ENCODE peak calls at places on chromosome 1, in five cellular contexts. I is CD8-positive, alpha-beta T cell; H is upper lobe of left lung; T is PC-3; R is heart left ventricle. X is an unnamed sample.

GRCh38 chr1:157369808-157370521 is 182.3 kb downstream of the FCRL5 start:
- DNase-seq in R (no peak), T (peak; percentile 88), I (peak; percentile 55), H (peak; percentile 37), X (no peak)

GRCh38 chr1:172818841-172819527 is 160.1 kb downstream of the FASLG start:
- DNase-seq in R (no peak), T (no peak), H (no peak), I (no peak), X (no peak)

GRCh38 chr1:218217040-218217439 is 68.1 kb upstream of the RRP15 start:
- DNase-seq in R (no peak), H (no peak), T (no peak), I (no peak), X (no peak)

GRCh38 chr1:231748744-231749143 is 122.2 kb downstream of the DISC1 start:
- DNase-seq in R (no peak), T (peak; percentile 10), H (no peak), I (no peak), X (no peak)

GRCh38 chr1:37274896-37275631 is 199.3 kb upstream of the ZC3H12A start:
- DNase-seq in I (no peak), H (no peak), R (no peak), T (no peak), X (no peak)

GRCh38 chr1:173134800-173135199 is 72.3 kb downstream of the TNFSF4 start:
- DNase-seq in H (peak; percentile 68), I (no peak), R (no peak), T (no peak), X (no peak)

GRCh38 chr1:175841613-175842234 is 98.3 kb upstream of the TNR start:
- DNase-seq in R (no peak), I (no peak), H (no peak), T (no peak), X (no peak)

GRCh38 chr1:160626560-160627342 is 20.1 kb downstream of the SLAMF1 start:
- DNase-seq in I (no peak), H (no peak), T (no peak), R (no peak), X (no peak)

GRCh38 chr1:165895451-165895871 is 68.0 kb downstream of the UCK2 start:
- DNase-seq in I (no peak), R (no peak), H (no peak), T (no peak), X (no peak)

GRCh38 chr1:47230692-47231313 is 1.2 kb downstream of the TAL1 start:
- DNase-seq in T (no peak), I (no peak), R (peak; percentile 63), H (no peak), X (no peak)

GRCh38 chr1:12556957-12557935 is 60.8 kb downstream of the DHRS3 start:
- DNase-seq in I (no peak), T (no peak), H (no peak), R (no peak), X (no peak)

GRCh38 chr1:209717818-209718217 is 13.2 kb downstream of the HSD11B1 start:
- DNase-seq in T (no peak), R (no peak), I (no peak), H (no peak), X (no peak)

GRCh38 chr1:37808369-37809319 is 636 bp upstream of the YRDC start:
- DNase-seq in H (peak; percentile 73), T (peak; percentile 65), R (peak; percentile 76), I (no peak), X (peak; percentile 67)

GRCh38 chr1:117320515-117320914 is 46.7 kb upstream of the MAN1A2 start:
- DNase-seq in R (no peak), H (no peak), I (no peak), T (no peak), X (no peak)

GRCh38 chr1:167310732-167311131 is 90.0 kb downstream of the POU2F1 start:
- DNase-seq in H (no peak), R (no peak), T (no peak), I (no peak), X (no peak)

GRCh38 chr1:30146448-30146847 is 576.9 kb downstream of the MATN1 start:
- DNase-seq in R (no peak), I (no peak), H (no peak), T (no peak), X (no peak)

GRCh38 chr1:150545486-150546032 is 3.6 kb upstream of the ADAMTSL4 start:
- DNase-seq in I (no peak), H (no peak), T (no peak), R (no peak), X (no peak)

GRCh38 chr1:94622757-94623156 is 81.2 kb upstream of the F3 start:
- DNase-seq in H (no peak), R (no peak), I (no peak), T (peak; percentile 63), X (peak; percentile 95)

GRCh38 chr1:31910933-31911332 is 27.2 kb downstream of the PTP4A2 start:
- DNase-seq in H (no peak), I (no peak), T (no peak), R (no peak), X (no peak)

GRCh38 chr1:197620660-197621273 is 154.5 kb downstream of the DENND1B start:
- DNase-seq in H (no peak), I (no peak), T (peak; percentile 2), R (no peak), X (no peak)

GRCh38 chr1:214422137-214422671 is 129.2 kb downstream of the PTPN14 start:
- DNase-seq in H (no peak), T (peak; percentile 92), R (no peak), I (no peak), X (peak; percentile 64)

GRCh38 chr1:84504580-84505021 is 1.6 kb upstream of the SPATA1 start:
- DNase-seq in T (peak; percentile 25), R (no peak), I (no peak), H (no peak), X (no peak)

GRCh38 chr1:58839871-58840835 is 56.3 kb upstream of the JUN start:
- DNase-seq in H (no peak), R (no peak), I (no peak), T (no peak), X (no peak)

GRCh38 chr1:206429421-206429820 is 40.9 kb upstream of the IKBKE start:
- DNase-seq in T (no peak), H (no peak), I (no peak), R (no peak), X (no peak)

GRCh38 chr1:212514056-212514614 is 81.4 kb downstream of the NENF start:
- DNase-seq in I (no peak), R (peak; percentile 71), H (peak; percentile 39), T (peak; percentile 95), X (peak; percentile 82)

GRCh38 chr1:154404984-154405761 is at the start of gene IL6R:
- DNase-seq in T (peak; percentile 98), I (peak; percentile 85), H (peak; percentile 96), R (peak; percentile 95), X (peak; percentile 93)

GRCh38 chr1:174344162-174344561 is 103.6 kb upstream of the GPR52 start:
- DNase-seq in I (no peak), R (no peak), H (no peak), T (no peak), X (no peak)

GRCh38 chr1:109618614-109619404 is 607 bp downstream of the GNAT2 start:
- DNase-seq in I (no peak), R (no peak), T (no peak), H (no peak), X (no peak)
- H3K4me3 ChIP-seq in I (peak overlapping the region; percentile 92), R (peak overlapping the region; percentile 74), T (peak overlapping the region; percentile 95), H (peak overlapping the region; percentile 90), X (peak overlapping the region; percentile 51)

GRCh38 chr1:56670350-56670749 is 25.2 kb downstream of the PRKAA2 start:
- DNase-seq in R (no peak), H (no peak), T (no peak), I (no peak), X (no peak)
- H3K27me3 ChIP-seq in R (no peaks in the 10 kb centered on the region), H (no peaks in the 10 kb centered on the region), T (no peaks in the 10 kb centered on the region), I (no peaks in the 10 kb centered on the region), X (no peaks in the 10 kb centered on the region)

GRCh38 chr1:92842082-92843045 is 10.5 kb downstream of the RPL5 start:
- DNase-seq in T (no peak), R (no peak), I (no peak), H (no peak), X (no peak)

GRCh38 chr1:92845908-92846307 is 14.1 kb downstream of the RPL5 start:
- DNase-seq in T (no peak), R (no peak), H (no peak), I (no peak), X (no peak)

GRCh38 chr1:92843046-92843423 is 11.2 kb downstream of the RPL5 start:
- DNase-seq in T (no peak), R (no peak), H (no peak), I (no peak), X (no peak)

GRCh38 chr1:92844439-92844838 is 12.6 kb downstream of the RPL5 start:
- DNase-seq in T (no peak), H (no peak), R (no peak), I (no peak), X (no peak)

DNA sequence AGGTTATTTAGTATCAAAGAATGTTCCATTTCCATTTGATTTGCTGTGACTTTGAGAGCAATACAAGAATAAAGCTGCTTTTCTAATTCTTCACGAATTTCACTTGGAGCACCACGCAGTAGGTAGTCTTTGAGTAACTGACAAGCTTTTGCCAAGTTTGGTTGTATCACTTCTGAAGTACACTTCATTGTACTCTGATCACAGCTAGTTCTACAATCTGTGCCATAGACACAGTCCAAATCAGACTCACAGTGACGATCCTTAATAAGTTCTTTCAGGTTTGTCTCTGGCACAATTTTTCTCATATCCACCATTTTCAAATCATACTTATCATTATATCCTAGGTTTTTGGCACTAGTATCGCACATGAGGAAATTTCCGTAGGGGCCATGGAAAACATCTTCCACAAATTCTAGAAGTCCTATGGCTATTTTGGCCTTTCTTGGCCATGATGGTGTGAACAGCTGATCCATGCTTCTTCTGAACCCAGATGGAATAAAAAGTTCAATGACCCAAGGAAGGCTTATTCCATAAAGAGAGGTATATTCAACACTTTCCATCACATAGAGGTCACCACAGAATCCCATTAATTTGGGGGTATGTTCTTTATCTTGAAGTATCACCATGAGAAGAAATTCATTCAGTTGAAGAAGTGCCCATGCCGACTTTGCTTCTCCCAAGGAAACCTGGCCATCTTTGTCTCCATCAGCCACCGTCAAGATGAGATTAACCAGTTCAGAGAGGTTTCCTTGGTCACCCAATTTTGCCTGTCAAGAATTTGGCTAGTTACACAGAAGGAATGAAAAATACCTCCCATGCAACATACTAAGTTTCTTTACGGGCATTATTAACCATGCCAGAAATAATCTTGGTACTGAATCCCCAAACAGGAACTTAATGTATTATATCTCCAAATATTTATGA is 11.9 kb downstream of the RPL5 start:
- DNase-seq in T (no peak), R (no peak), I (no peak), H (no peak), X (no peak)
- H3K4me3 ChIP-seq in T (no peak overlapping the region), R (no peak overlapping the region), I (no peak overlapping the region), H (no peak overlapping the region), X (no peak overlapping the region)

DNA sequence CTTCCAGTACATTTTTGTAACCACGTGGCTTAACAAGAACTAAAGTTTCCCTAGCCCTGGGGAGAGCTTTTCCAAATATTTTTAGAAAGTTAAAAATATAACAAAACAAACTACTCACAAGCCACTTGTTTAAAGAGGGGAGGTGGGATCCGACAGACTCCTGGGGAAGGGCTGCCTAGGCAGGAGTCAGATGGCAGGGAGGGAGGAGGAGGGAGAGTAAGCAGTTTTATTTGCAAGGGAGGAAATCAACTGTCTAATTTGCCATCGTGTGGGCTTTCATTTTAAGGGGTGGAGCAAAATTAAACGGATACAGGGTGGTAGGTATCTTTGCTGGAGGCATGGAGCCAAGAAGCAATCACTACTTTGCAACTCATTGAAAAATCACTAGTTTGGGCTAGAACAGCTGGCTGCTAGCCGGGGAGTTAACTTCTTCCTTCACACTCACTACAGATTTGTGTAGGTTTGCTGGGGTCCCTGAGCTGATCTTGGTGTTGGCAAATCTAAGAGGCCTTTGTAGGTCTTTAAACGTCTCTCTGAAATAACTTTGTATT is 8.8 kb downstream of the BARHL2 start:
- DNase-seq in T (no peak), H (no peak), I (no peak), R (no peak), X (no peak)
- H3K27me3 ChIP-seq in T (peaks cover 92% of the 10 kb centered on the region), H (peaks cover 55% of the 10 kb centered on the region), I (peaks cover 49% of the 10 kb centered on the region), R (peaks cover 97% of the 10 kb centered on the region), X (peaks cover 82% of the 10 kb centered on the region)

X was measured in SJSA1.